ENCODE peak calls at places on chromosomes 13 and 19, in five cellular contexts. One of them, this sample, is unnamed.

GRCh38 chr13:53800011-53800410 is 771.4 kb downstream of the OLFM4 start:
- DNase-seq in neuronal stem cell: no peak
- DNase-seq in H1: no peak
- DNase-seq in mesenchymal stem cell: no peak
- DNase-seq in IMR-90: no peak
- DNase-seq in this sample: no peak

GRCh38 chr13:70814684-70815083 is 706.4 kb upstream of the KLHL1 start:
- DNase-seq in neuronal stem cell: no peak
- DNase-seq in IMR-90: no peak
- DNase-seq in mesenchymal stem cell: no peak
- DNase-seq in H1: no peak
- DNase-seq in this sample: no peak

GRCh38 chr13:36807616-36808015 is 11.4 kb upstream of the RFXAP start:
- DNase-seq in H1: no peak
- DNase-seq in IMR-90: no peak
- DNase-seq in neuronal stem cell: no peak
- DNase-seq in mesenchymal stem cell: no peak
- DNase-seq in this sample: no peak

GRCh38 chr19:23440791-23441190 is 45.5 kb upstream of the ZNF91 start:
- DNase-seq in mesenchymal stem cell: no peak
- DNase-seq in neuronal stem cell: no peak
- DNase-seq in H1: peak; percentile 68
- DNase-seq in IMR-90: no peak
- DNase-seq in this sample: peak; percentile 46

GRCh38 chr19:51712461-51713081 is 11.2 kb downstream of the HAS1 start:
- DNase-seq in IMR-90: peak; percentile 35
- DNase-seq in neuronal stem cell: no peak
- DNase-seq in H1: peak; percentile 51
- DNase-seq in mesenchymal stem cell: no peak
- DNase-seq in this sample: peak; percentile 78

GRCh38 chr13:23513460-23513859 is 56.8 kb upstream of the TNFRSF19 start:
- DNase-seq in IMR-90: no peak
- DNase-seq in mesenchymal stem cell: no peak
- DNase-seq in neuronal stem cell: no peak
- DNase-seq in H1: no peak
- DNase-seq in this sample: no peak

GRCh38 chr13:20114066-20114465 is 46.8 kb downstream of the GJA3 start:
- DNase-seq in IMR-90: no peak
- DNase-seq in mesenchymal stem cell: no peak
- DNase-seq in H1: no peak
- DNase-seq in neuronal stem cell: no peak
- DNase-seq in this sample: no peak

GRCh38 chr13:43569688-43570087 is 217.1 kb downstream of the ENOX1 start:
- DNase-seq in mesenchymal stem cell: no peak
- DNase-seq in neuronal stem cell: no peak
- DNase-seq in H1: no peak
- DNase-seq in IMR-90: no peak
- DNase-seq in this sample: no peak

GRCh38 chr13:41019027-41019487 is at the start of gene ELF1:
- DNase-seq in IMR-90: peak; percentile 52
- DNase-seq in H1: no peak
- DNase-seq in neuronal stem cell: no peak
- DNase-seq in mesenchymal stem cell: peak; percentile 74
- DNase-seq in this sample: no peak

GRCh38 chr19:50418186-50419021 is at the start of gene SPIB:
- DNase-seq in neuronal stem cell: no peak
- DNase-seq in mesenchymal stem cell: no peak
- DNase-seq in IMR-90: no peak
- DNase-seq in H1: no peak
- DNase-seq in this sample: peak; percentile 33

GRCh38 chr19:55172741-55173140 is 6.3 kb upstream of the DNAAF3 start:
- DNase-seq in H1: no peak
- DNase-seq in neuronal stem cell: no peak
- DNase-seq in mesenchymal stem cell: peak; percentile 65
- DNase-seq in IMR-90: peak; percentile 75
- DNase-seq in this sample: no peak

GRCh38 chr13:109785141-109785891 is 1.1 kb downstream of the IRS2 start:
- DNase-seq in H1: peak; percentile 66
- DNase-seq in neuronal stem cell: no peak
- DNase-seq in mesenchymal stem cell: peak; percentile 69
- DNase-seq in IMR-90: peak; percentile 57
- DNase-seq in this sample: peak; percentile 42

GRCh38 chr13:76314495-76314894 is 571.7 kb downstream of the KCTD12 start:
- DNase-seq in H1: no peak
- DNase-seq in IMR-90: no peak
- DNase-seq in neuronal stem cell: no peak
- DNase-seq in mesenchymal stem cell: no peak
- DNase-seq in this sample: no peak

GRCh38 chr13:43159007-43159406 is 135.6 kb downstream of the DNAJC15 start:
- DNase-seq in H1: no peak
- DNase-seq in mesenchymal stem cell: no peak
- DNase-seq in neuronal stem cell: no peak
- DNase-seq in IMR-90: peak; percentile 71
- DNase-seq in this sample: no peak

GRCh38 chr13:79913141-79913827 is 427.6 kb downstream of the SPRY2 start:
- DNase-seq in neuronal stem cell: no peak
- DNase-seq in mesenchymal stem cell: no peak
- DNase-seq in H1: no peak
- DNase-seq in IMR-90: no peak
- DNase-seq in this sample: no peak

GRCh38 chr13:38804536-38804935 is 117.7 kb downstream of the FREM2 start:
- DNase-seq in mesenchymal stem cell: no peak
- DNase-seq in IMR-90: no peak
- DNase-seq in neuronal stem cell: no peak
- DNase-seq in H1: no peak
- DNase-seq in this sample: no peak

GRCh38 chr19:29866011-29866410 is 54.2 kb downstream of the CCNE1 start:
- DNase-seq in neuronal stem cell: no peak
- DNase-seq in mesenchymal stem cell: no peak
- DNase-seq in IMR-90: no peak
- DNase-seq in H1: no peak
- DNase-seq in this sample: no peak

GRCh38 chr19:19538077-19538764 is at the start of gene CILP2:
- DNase-seq in mesenchymal stem cell: no peak
- DNase-seq in neuronal stem cell: peak; percentile 50
- DNase-seq in H1: peak; percentile 96
- DNase-seq in IMR-90: no peak
- DNase-seq in this sample: peak; percentile 84

GRCh38 chr13:70960841-70961443 is 852.7 kb upstream of the KLHL1 start:
- DNase-seq in neuronal stem cell: peak; percentile 29
- DNase-seq in mesenchymal stem cell: peak; percentile 50
- DNase-seq in H1: no peak
- DNase-seq in IMR-90: peak; percentile 13
- DNase-seq in this sample: no peak

GRCh38 chr13:72523049-72523448 is 204.4 kb downstream of the MZT1 start:
- DNase-seq in IMR-90: no peak
- DNase-seq in neuronal stem cell: no peak
- DNase-seq in mesenchymal stem cell: no peak
- DNase-seq in H1: no peak
- DNase-seq in this sample: no peak

GRCh38 chr13:74040200-74040599 is 94.0 kb downstream of the KLF12 start:
- DNase-seq in mesenchymal stem cell: peak; percentile 52
- DNase-seq in neuronal stem cell: peak; percentile 48
- DNase-seq in IMR-90: peak; percentile 31
- DNase-seq in H1: peak; percentile 81
- DNase-seq in this sample: peak; percentile 88

GRCh38 chr19:2270157-2270571 is 11.8 kb downstream of the PEAK3 start:
- DNase-seq in neuronal stem cell: no peak
- DNase-seq in H1: no peak
- DNase-seq in mesenchymal stem cell: no peak
- DNase-seq in IMR-90: no peak
- DNase-seq in this sample: no peak

GRCh38 chr19:51803965-51804364 is 9.0 kb downstream of the FPR3 start:
- DNase-seq in mesenchymal stem cell: no peak
- DNase-seq in IMR-90: no peak
- DNase-seq in neuronal stem cell: no peak
- DNase-seq in H1: no peak
- DNase-seq in this sample: no peak

GRCh38 chr13:107124730-107125129 is 556.8 kb upstream of the ARGLU1 start:
- DNase-seq in H1: no peak
- DNase-seq in IMR-90: no peak
- DNase-seq in mesenchymal stem cell: no peak
- DNase-seq in neuronal stem cell: no peak
- DNase-seq in this sample: no peak

DNA sequence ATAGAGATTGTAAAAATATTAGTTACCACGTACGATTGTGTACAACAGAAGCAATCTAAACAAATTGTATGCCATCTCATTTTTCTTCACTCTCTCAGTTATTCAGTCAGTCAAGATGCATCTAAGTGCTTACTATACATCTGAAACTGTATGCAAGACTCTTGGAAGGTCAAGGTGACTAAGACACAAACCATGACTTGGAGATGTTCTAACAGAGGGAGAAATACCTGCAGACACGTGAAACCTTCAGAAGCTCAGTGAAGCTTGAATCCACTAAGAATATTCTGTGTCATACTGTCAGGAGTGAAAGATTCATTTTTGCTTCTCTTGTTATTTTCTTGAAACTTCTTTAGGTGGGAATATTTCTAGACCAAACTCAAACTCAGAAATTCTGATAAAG is 365.4 kb downstream of the ITGBL1 start:
- DNase-seq in mesenchymal stem cell: no peak
- DNase-seq in neuronal stem cell: no peak
- DNase-seq in IMR-90: no peak
- DNase-seq in H1: no peak
- DNase-seq in this sample: no peak
- H3K14ac ChIP-seq in mesenchymal stem cell: no peak overlapping the region
- H3K14ac ChIP-seq in neuronal stem cell: no peak overlapping the region
- H3K14ac ChIP-seq in IMR-90: no peak overlapping the region
- H3K14ac ChIP-seq in H1: no peak overlapping the region
- H3K14ac ChIP-seq in this sample: no peak overlapping the region

DNA sequence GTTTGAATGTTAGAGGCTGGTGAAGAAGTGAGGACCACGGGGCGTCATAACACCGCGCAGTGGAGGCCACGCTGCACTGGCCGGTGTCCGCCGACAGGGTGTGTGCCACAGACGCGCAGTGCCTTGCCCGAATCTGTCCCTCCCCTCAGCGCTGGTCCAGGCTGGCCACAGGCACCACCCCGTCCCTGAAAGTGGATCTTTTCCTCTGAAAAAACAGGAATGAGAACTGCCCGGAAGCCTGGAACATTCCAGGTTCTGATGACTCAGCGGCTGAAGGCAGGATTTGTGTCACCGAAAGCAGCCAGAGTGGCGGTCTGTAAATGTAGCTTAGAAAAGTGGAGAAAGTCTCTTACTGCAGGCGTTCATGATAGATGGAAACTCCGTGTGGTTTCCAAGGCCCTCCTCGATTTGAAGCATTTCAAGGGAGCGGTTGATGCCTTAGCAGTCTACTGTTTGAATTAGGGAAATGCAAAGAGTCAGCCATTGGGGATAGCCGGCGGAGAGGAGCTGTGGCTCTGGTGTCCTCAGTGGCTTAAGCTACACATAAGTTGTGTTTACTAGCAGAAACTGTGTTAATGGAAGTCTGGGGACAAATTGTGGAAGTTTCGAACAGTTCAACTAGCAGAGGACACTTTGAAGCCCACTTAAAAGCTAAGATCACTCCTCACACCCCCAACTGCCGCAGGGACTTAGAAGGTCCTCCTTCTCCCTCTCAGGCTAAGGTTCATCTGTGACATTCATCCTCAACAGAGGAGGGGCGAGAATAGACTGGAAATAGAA is 70.8 kb downstream of the NUFIP1 start:
- DNase-seq in mesenchymal stem cell: peak; percentile 99
- DNase-seq in H1: peak; percentile 88
- DNase-seq in IMR-90: peak; percentile 97
- DNase-seq in neuronal stem cell: no peak
- DNase-seq in this sample: peak; percentile 93
- H3K14ac ChIP-seq in mesenchymal stem cell: no peak overlapping the region
- H3K14ac ChIP-seq in H1: no peak overlapping the region
- H3K14ac ChIP-seq in IMR-90: peak overlapping the region; percentile 99
- H3K14ac ChIP-seq in neuronal stem cell: no peak overlapping the region
- H3K14ac ChIP-seq in this sample: peak overlapping the region; percentile 42

DNA sequence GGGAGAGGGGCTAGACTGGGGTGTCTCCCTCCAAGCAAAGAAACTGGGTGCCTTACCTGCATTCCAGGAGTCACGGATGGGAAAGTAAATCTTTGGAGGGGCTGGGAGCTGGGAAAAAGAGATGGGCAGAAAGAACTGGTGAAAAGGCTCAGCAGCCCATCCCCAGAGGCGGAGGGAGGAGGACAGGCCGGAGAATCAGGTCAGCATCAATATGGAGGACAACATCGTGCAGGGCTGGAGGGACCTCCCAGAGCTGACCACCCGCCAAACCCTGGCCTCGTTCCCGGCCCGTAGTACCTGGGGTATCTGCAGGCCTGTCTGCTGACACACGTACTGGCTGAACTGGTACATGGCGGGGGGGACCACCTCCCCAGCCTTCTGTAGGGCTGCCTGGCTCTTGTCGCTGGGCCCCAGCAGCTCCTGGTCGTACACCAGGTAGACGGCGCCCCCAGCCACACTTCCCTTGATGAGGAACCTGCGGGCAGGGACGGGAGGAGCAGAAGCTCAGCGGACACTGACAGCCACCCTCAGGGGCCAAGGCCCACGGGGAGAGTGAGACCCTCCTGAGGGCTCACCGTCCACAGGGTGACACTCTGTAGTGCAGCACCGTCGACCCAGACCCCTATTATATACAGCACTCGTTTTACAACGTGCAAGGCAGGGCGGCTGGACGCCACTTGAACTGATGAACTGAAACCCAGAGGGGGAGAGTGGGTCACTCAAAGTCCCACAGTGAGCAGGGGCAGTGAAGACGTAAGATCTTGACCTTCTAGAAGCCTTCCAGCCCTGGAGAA is 830 bp downstream of the MICOS13 start:
- DNase-seq in mesenchymal stem cell: no peak
- DNase-seq in neuronal stem cell: no peak
- DNase-seq in IMR-90: no peak
- DNase-seq in H1: peak; percentile 50
- DNase-seq in this sample: peak; percentile 38
- H3K14ac ChIP-seq in mesenchymal stem cell: peak overlapping the region; percentile 90
- H3K14ac ChIP-seq in neuronal stem cell: no peak overlapping the region
- H3K14ac ChIP-seq in IMR-90: peak overlapping the region; percentile 68
- H3K14ac ChIP-seq in H1: no peak overlapping the region
- H3K14ac ChIP-seq in this sample: no peak overlapping the region

DNA sequence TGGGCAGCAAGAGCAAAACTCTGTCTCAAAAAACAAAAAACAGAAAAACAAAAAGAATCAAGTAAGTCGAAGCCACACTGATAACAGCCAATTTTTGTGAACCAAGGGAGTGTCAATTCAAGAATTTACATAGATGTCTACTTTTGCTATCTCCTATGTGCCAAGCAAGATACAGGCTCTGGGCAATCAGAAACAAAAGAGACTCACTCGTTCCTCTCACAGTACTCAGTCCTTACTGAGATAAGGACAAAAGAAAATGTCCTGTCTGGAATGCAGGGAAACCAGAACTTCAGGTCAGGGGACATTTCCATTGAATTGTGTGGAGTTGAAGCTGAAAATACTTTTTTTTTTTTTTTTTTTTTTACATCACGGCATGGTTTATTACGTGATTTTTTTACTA is 53.0 kb downstream of the NLRP12 start:
- DNase-seq in H1: no peak
- DNase-seq in neuronal stem cell: no peak
- DNase-seq in mesenchymal stem cell: no peak
- DNase-seq in IMR-90: no peak
- DNase-seq in this sample: peak; percentile 49
- H3K14ac ChIP-seq in H1: no peak overlapping the region
- H3K14ac ChIP-seq in neuronal stem cell: no peak overlapping the region
- H3K14ac ChIP-seq in mesenchymal stem cell: no peak overlapping the region
- H3K14ac ChIP-seq in IMR-90: no peak overlapping the region
- H3K14ac ChIP-seq in this sample: no peak overlapping the region

GRCh38 chr13:97018029-97018819 is 23.9 kb upstream of the OXGR1 start:
- DNase-seq in mesenchymal stem cell: peak; percentile 71
- DNase-seq in IMR-90: peak; percentile 61
- DNase-seq in neuronal stem cell: no peak
- DNase-seq in H1: peak; percentile 58
- DNase-seq in this sample: peak; percentile 51
- H3K14ac ChIP-seq in mesenchymal stem cell: no peak overlapping the region
- H3K14ac ChIP-seq in IMR-90: no peak overlapping the region
- H3K14ac ChIP-seq in neuronal stem cell: no peak overlapping the region
- H3K14ac ChIP-seq in H1: no peak overlapping the region
- H3K14ac ChIP-seq in this sample: no peak overlapping the region

GRCh38 chr19:10891360-10892108 is 20.2 kb downstream of the CARM1 start:
- DNase-seq in H1: no peak
- DNase-seq in IMR-90: no peak
- DNase-seq in neuronal stem cell: no peak
- DNase-seq in mesenchymal stem cell: no peak
- DNase-seq in this sample: peak; percentile 26
- H3K14ac ChIP-seq in H1: no peak overlapping the region
- H3K14ac ChIP-seq in IMR-90: no peak overlapping the region
- H3K14ac ChIP-seq in neuronal stem cell: peak overlapping the region; percentile 57
- H3K14ac ChIP-seq in mesenchymal stem cell: no peak overlapping the region
- H3K14ac ChIP-seq in this sample: no peak overlapping the region

This sample was measured in H9.